ENCODE peak calls at places on chromosomes 6 and 20, in five cellular contexts. K, E, D, V and T are unnamed samples.
A peak's percentile ranks its signal among the peaks of the same experiment; 100 is the strongest.

GRCh38 chr6:42021847-42022754 is 28.2 kb upstream of the TAF8 start:
- DNase-seq in E (peak; percentile 63), D (peak; percentile 64), V (no peak), K (no peak), T (no peak)

GRCh38 chr20:57313230-57313629 is 16.4 kb upstream of the SPO11 start:
- DNase-seq in K (no peak), E (no peak), D (no peak), V (no peak), T (no peak)

GRCh38 chr20:35092524-35093244 is at the start of gene TRPC4AP:
- DNase-seq in E (peak; percentile 77), D (peak; percentile 90), V (peak; percentile 91), K (peak; percentile 92), T (peak; percentile 76)

GRCh38 chr6:150290429-150290828 is 78.4 kb upstream of the IYD start:
- DNase-seq in V (no peak), E (no peak), K (peak; percentile 62), D (no peak), T (no peak)

GRCh38 chr20:63980317-63980805 is 571 bp upstream of the PRPF6 start:
- DNase-seq in D (no peak), K (no peak), E (peak; percentile 31), V (no peak), T (no peak)

GRCh38 chr20:9458075-9458818 is 56.1 kb upstream of the LAMP5 start:
- DNase-seq in K (no peak), E (no peak), V (peak; percentile 38), D (no peak), T (no peak)

GRCh38 chr20:40766790-40767529 is 77.9 kb upstream of the MAFB start:
- DNase-seq in V (no peak), D (no peak), K (no peak), E (no peak), T (no peak)

GRCh38 chr6:129882510-129883023 is 21.5 kb upstream of the TMEM244 start:
- DNase-seq in V (no peak), D (no peak), K (no peak), E (no peak), T (no peak)

GRCh38 chr6:109475625-109476024 is 7.4 kb downstream of the ZBTB24 start:
- DNase-seq in D (no peak), K (no peak), E (no peak), V (no peak), T (no peak)

GRCh38 chr6:113011389-113011788 is 664.3 kb downstream of the RFPL4B start:
- DNase-seq in D (no peak), E (no peak), K (no peak), V (no peak), T (no peak)

GRCh38 chr6:71238351-71238750 is 50.3 kb upstream of the OGFRL1 start:
- DNase-seq in E (no peak), D (no peak), K (no peak), V (no peak), T (no peak)

GRCh38 chr20:9482180-9482579 is 32.2 kb upstream of the LAMP5 start:
- DNase-seq in E (no peak), K (no peak), D (no peak), V (no peak), T (no peak)

GRCh38 chr6:158517581-158517980 is 42.3 kb upstream of the TMEM181 start:
- DNase-seq in E (no peak), D (no peak), K (no peak), V (no peak), T (no peak)

GRCh38 chr6:56806368-56806767 is 148.5 kb upstream of the BEND6 start:
- DNase-seq in E (no peak), K (no peak), V (no peak), D (no peak), T (no peak)

GRCh38 chr6:156884306-156884705 is 107.1 kb downstream of the ARID1B start:
- DNase-seq in V (no peak), E (no peak), D (no peak), K (no peak), T (no peak)

GRCh38 chr20:41330343-41330720 is 10.3 kb upstream of the LPIN3 start:
- DNase-seq in E (no peak), V (no peak), D (no peak), K (no peak), T (no peak)

GRCh38 chr6:16683524-16684194 is 77.6 kb downstream of the ATXN1 start:
- DNase-seq in K (no peak), E (peak; percentile 6), D (no peak), V (peak; percentile 66), T (peak; percentile 48)

GRCh38 chr20:48406462-48407235 is 421.1 kb downstream of the PREX1 start:
- DNase-seq in K (no peak), D (no peak), V (no peak), E (no peak), T (no peak)

GRCh38 chr6:111758608-111759293 is 114.5 kb downstream of the FYN start:
- DNase-seq in K (no peak), V (no peak), D (no peak), E (peak; percentile 47), T (no peak)

GRCh38 chr20:61460261-61461047 is 208.4 kb downstream of the CDH4 start:
- DNase-seq in V (no peak), D (no peak), K (no peak), E (no peak), T (no peak)

GRCh38 chr6:170125447-170126300 is 165.2 kb downstream of the DLL1 start:
- DNase-seq in V (no peak), E (no peak), K (no peak), D (peak; percentile 4), T (no peak)

GRCh38 chr20:49668181-49668877 is 45.3 kb downstream of the B4GALT5 start:
- DNase-seq in V (no peak), D (peak; percentile 50), K (no peak), E (peak; percentile 70), T (no peak)

GRCh38 chr6:42038811-42039408 is 11.4 kb upstream of the TAF8 start:
- DNase-seq in V (no peak), E (no peak), D (no peak), K (no peak), T (no peak)

GRCh38 chr6:13378669-13379590 is 50.6 kb upstream of the TBC1D7 start:
- DNase-seq in D (no peak), K (no peak), V (no peak), E (no peak), T (no peak)

GRCh38 chr6:105431226-105431625 is 28.3 kb upstream of the PREP start:
- DNase-seq in E (no peak), V (peak; percentile 61), K (no peak), D (no peak), T (peak; percentile 57)

GRCh38 chr6:105755885-105756284 is 330.3 kb upstream of the PRDM1 start:
- DNase-seq in D (no peak), V (no peak), K (no peak), E (no peak), T (no peak)

GRCh38 chr6:26588965-26589364 is 7.8 kb upstream of the ABT1 start:
- DNase-seq in K (no peak), V (no peak), D (no peak), E (no peak), T (no peak)

GRCh38 chr20:752263-752662 is 16.0 kb downstream of the SLC52A3 start:
- DNase-seq in D (no peak), K (no peak), E (no peak), V (no peak), T (no peak)

GRCh38 chr20:12090920-12091319 is 173.2 kb downstream of the BTBD3 start:
- DNase-seq in D (no peak), K (no peak), V (no peak), E (no peak), T (no peak)

GRCh38 chr6:133768656-133769295 is 120.1 kb upstream of the TCF21 start:
- DNase-seq in D (no peak), K (no peak), V (no peak), E (no peak), T (no peak)

GRCh38 chr6:137497722-137498463 is 3.7 kb upstream of the OLIG3 start:
- DNase-seq in E (no peak), K (no peak), D (peak; percentile 32), V (no peak), T (no peak)
- H3K4me3 ChIP-seq in E (peak overlapping the region; percentile 33), K (peak overlapping the region; percentile 52), D (peak overlapping the region; percentile 34), V (peak overlapping the region; percentile 27), T (peak overlapping the region; percentile 9)

GRCh38 chr6:37794825-37795224 is 24.7 kb upstream of the ZFAND3 start:
- DNase-seq in E (no peak), D (no peak), V (no peak), K (no peak), T (no peak)

GRCh38 chr6:37793067-37793466 is 26.5 kb upstream of the ZFAND3 start:
- DNase-seq in D (no peak), V (no peak), K (no peak), E (no peak), T (no peak)

GRCh38 chr6:37792457-37793039 is 27.0 kb upstream of the ZFAND3 start:
- DNase-seq in K (no peak), D (no peak), E (no peak), V (no peak), T (no peak)

GRCh38 chr6:37788259-37788658 is 31.3 kb upstream of the ZFAND3 start:
- DNase-seq in K (no peak), V (no peak), E (no peak), D (no peak), T (no peak)

DNA sequence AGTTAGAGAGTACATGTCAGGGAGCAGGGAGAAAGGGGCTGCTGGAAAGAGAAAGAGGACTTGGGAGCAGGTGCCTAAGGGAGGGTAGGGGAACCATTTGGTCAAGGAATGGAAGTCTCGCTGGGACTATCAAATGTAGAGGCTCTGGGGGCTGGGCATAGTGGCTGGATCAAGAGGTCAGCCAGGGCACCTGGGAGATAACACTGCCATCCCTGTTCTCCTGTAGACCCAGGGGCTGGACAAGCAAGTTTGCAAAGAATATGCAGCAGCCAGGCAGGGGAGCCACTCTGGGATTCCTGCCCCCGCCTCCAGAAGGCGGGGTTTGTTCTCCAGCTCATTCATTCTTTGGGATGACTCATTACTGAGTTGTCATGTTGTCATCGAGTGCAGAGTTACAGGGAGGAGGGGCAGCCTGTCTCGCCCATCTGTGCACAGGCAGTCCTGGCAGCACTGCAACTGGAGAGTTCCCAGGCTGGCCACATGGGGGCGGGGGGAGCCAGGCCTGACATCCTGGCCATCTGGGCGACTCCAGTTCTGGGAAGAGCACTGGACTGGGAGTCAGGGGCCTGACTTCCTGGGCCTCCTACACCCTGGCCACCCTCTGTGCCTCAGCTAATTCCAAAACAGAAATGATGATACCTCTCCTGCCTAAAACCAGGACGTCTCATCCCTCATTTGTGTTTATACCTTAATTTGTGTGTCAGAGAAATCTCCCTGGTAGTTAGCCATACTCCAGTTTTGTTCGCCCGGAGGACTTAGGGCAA is 28.2 kb upstream of the ZFAND3 start:
- DNase-seq in E (peak; percentile 57), D (peak; percentile 83), V (peak; percentile 91), K (peak; percentile 94), T (peak; percentile 77)
- H3K4me3 ChIP-seq in E (no peak overlapping the region), D (no peak overlapping the region), V (no peak overlapping the region), K (no peak overlapping the region), T (no peak overlapping the region)

DNA sequence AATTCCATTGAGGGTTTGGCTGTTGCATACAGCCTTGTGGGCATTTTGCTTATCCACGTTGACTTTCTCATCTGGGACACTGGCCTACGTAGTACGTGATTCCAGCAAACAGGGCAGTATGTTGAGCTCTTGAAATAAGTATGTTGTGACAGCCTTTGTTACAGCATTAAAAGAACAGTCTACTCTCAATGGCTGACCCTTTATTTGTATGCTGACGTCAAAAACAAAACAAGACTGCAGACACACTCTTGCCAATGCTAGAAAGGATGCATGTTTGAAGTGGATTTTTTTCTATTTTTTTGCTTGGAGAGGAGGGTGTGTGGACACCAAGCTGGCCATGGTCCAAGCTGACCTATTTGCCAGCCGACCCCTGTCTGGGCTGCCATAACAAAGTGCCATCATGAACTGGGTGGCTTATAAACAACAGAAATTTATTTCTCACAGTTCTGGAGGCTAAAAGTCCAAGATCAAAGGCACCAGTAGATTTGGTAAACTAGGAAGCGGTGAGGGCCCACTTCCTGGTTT is 10.8 kb upstream of the SNHG17 start:
- DNase-seq in V (no peak), E (no peak), K (no peak), D (no peak), T (no peak)
- H3K4me3 ChIP-seq in V (no peak overlapping the region), E (peak overlapping the region; percentile 69), K (peak overlapping the region; percentile 95), D (peak overlapping the region; percentile 94), T (peak overlapping the region; percentile 85)

GRCh38 chr20:36865861-36866149 is 10.1 kb upstream of the TLDC2 start:
- DNase-seq in E (no peak), D (no peak), K (no peak), V (no peak), T (no peak)
- H3K4me3 ChIP-seq in E (no peak overlapping the region), D (no peak overlapping the region), K (no peak overlapping the region), V (no peak overlapping the region), T (no peak overlapping the region)